ENCODE peak calls at places on chromosomes 7 and 10, in ten cellular contexts. V, P, R, U, Z, X, H, A, K and W are unnamed samples.

GRCh38 chr7:120097020-120097419 is 176.0 kb upstream of the KCND2 start:
- DNase-seq in A (no peak), U (no peak), K (no peak), V (no peak), Z (no peak), X (no peak), R (no peak), H (no peak), P (no peak), W (no peak)

GRCh38 chr10:114684085-114684821 is 26.2 kb upstream of the ABLIM1 start:
- DNase-seq in H (peak), U (peak), V (no peak), R (peak), X (no peak), P (no peak), K (no peak), A (peak), Z (peak), W (peak)

GRCh38 chr10:91409069-91409868 is 875 bp upstream of the HECTD2 start:
- DNase-seq in A (peak), Z (peak), H (peak), X (peak), U (peak), R (peak), K (peak), P (peak), V (peak), W (peak)

GRCh38 chr7:143256932-143257331 is 6.3 kb upstream of the GSTK1 start:
- DNase-seq in P (no peak), R (no peak), K (no peak), H (no peak), V (no peak), U (no peak), X (no peak), Z (no peak), A (no peak), W (no peak)

GRCh38 chr10:22542773-22543172 is 171.6 kb downstream of the PIP4K2A start:
- DNase-seq in U (no peak), P (no peak), Z (no peak), V (no peak), H (no peak), R (peak), A (no peak), K (no peak), X (no peak), W (no peak)

GRCh38 chr7:90595801-90596683 is at the start of gene CDK14:
- DNase-seq in A (peak), K (peak), R (peak), H (no peak), P (peak), X (peak), V (peak), Z (peak), U (peak), W (peak)

GRCh38 chr10:125768217-125768616 is 7.4 kb downstream of the MMP21 start:
- DNase-seq in Z (no peak), R (no peak), P (no peak), V (no peak), A (no peak), X (no peak), K (no peak), H (peak), U (no peak), W (no peak)

GRCh38 chr10:86938260-86938659 is 19.2 kb downstream of the MMRN2 start:
- DNase-seq in X (no peak), A (no peak), K (no peak), U (no peak), H (no peak), V (no peak), Z (no peak), P (no peak), R (no peak), W (no peak)

GRCh38 chr10:3025300-3025699 is 42.0 kb upstream of the PFKP start:
- DNase-seq in K (no peak), H (peak), R (no peak), U (no peak), X (no peak), V (no peak), Z (no peak), A (no peak), P (no peak), W (no peak)

GRCh38 chr10:1754506-1755177 is 17.3 kb upstream of the ADARB2 start:
- DNase-seq in U (peak), Z (no peak), R (no peak), V (no peak), K (no peak), P (peak), A (no peak), X (peak), H (peak), W (peak)

GRCh38 chr7:105802611-105803520 is 73.5 kb downstream of the ATXN7L1 start:
- DNase-seq in Z (no peak), A (no peak), V (no peak), U (no peak), P (no peak), R (no peak), K (no peak), H (no peak), X (no peak), W (no peak)

GRCh38 chr10:96152437-96152836 is 22.3 kb downstream of the ZNF518A start:
- DNase-seq in R (no peak), V (no peak), H (no peak), X (no peak), A (no peak), Z (no peak), P (no peak), K (no peak), U (no peak), W (no peak)

GRCh38 chr10:28432210-28432676 is 100.7 kb upstream of the WAC start:
- DNase-seq in R (peak), X (peak), V (peak), P (peak), K (peak), U (peak), Z (peak), H (peak), A (peak), W (peak)

GRCh38 chr10:75126277-75126676 is 14.8 kb downstream of the SAMD8 start:
- DNase-seq in H (no peak), U (no peak), R (no peak), P (no peak), X (no peak), Z (no peak), V (no peak), A (no peak), K (no peak), W (no peak)

GRCh38 chr7:149723082-149723767 is 50.2 kb downstream of the ZNF467 start:
- DNase-seq in H (no peak), P (no peak), Z (no peak), V (no peak), K (no peak), R (no peak), X (no peak), A (no peak), U (no peak), W (no peak)

GRCh38 chr7:90173127-90173844 is 19.0 kb downstream of the STEAP1 start:
- DNase-seq in Z (peak), V (no peak), H (no peak), K (no peak), P (no peak), X (no peak), A (no peak), U (no peak), R (no peak), W (no peak)

GRCh38 chr10:121698336-121698735 is 100.1 kb upstream of the FGFR2 start:
- DNase-seq in U (no peak), H (no peak), R (no peak), K (no peak), Z (no peak), A (no peak), P (no peak), X (no peak), V (no peak), W (no peak)

GRCh38 chr7:21912305-21912704 is 33.4 kb downstream of the CDCA7L start:
- DNase-seq in Z (no peak), P (no peak), H (no peak), X (no peak), R (peak), K (no peak), A (no peak), V (no peak), U (no peak), W (no peak)

GRCh38 chr7:925601-926000 is 28.9 kb downstream of the ADAP1 start:
- DNase-seq in A (peak), K (no peak), X (no peak), U (no peak), H (no peak), R (peak), V (peak), P (no peak), Z (no peak), W (peak)

GRCh38 chr7:47470567-47471357 is 111.1 kb downstream of the TNS3 start:
- DNase-seq in A (no peak), V (no peak), Z (peak), R (no peak), P (peak), X (no peak), U (no peak), K (no peak), H (no peak), W (peak)

GRCh38 chr10:131491195-131491594 is 179.7 kb upstream of the TCERG1L start:
- DNase-seq in R (no peak), K (no peak), Z (no peak), H (no peak), V (no peak), P (no peak), U (no peak), A (no peak), X (no peak), W (no peak)

GRCh38 chr7:54880326-54880989 is 121.4 kb upstream of the SEC61G start:
- DNase-seq in V (no peak), K (no peak), A (no peak), U (no peak), P (no peak), Z (peak), X (no peak), H (no peak), R (no peak), W (no peak)

GRCh38 chr10:666237-667012 is 23.0 kb downstream of the DIP2C start:
- DNase-seq in K (no peak), P (no peak), U (no peak), Z (no peak), A (peak), X (no peak), H (no peak), R (no peak), V (no peak), W (no peak)

GRCh38 chr7:38889079-38889478 is 19.9 kb downstream of the VPS41 start:
- DNase-seq in V (no peak), A (no peak), R (no peak), X (no peak), U (no peak), P (no peak), H (no peak), K (no peak), Z (no peak), W (no peak)

GRCh38 chr7:920351-921070 is 34.0 kb downstream of the ADAP1 start:
- DNase-seq in U (no peak), V (no peak), K (no peak), Z (no peak), A (peak), H (no peak), P (no peak), X (no peak), R (peak), W (peak)

GRCh38 chr10:130220251-130221185 is 84.3 kb downstream of the GLRX3 start:
- DNase-seq in K (no peak), Z (no peak), A (peak), U (no peak), X (no peak), P (no peak), R (no peak), H (no peak), V (no peak), W (no peak)

GRCh38 chr7:129989466-129989865 is 36.7 kb upstream of the UBE2H start:
- DNase-seq in K (no peak), P (no peak), H (no peak), Z (peak), U (no peak), X (no peak), A (no peak), R (no peak), V (peak), W (peak)

GRCh38 chr10:113273877-113274829 is 278.7 kb upstream of the HABP2 start:
- DNase-seq in H (peak), A (no peak), X (no peak), P (no peak), Z (no peak), U (peak), K (no peak), V (no peak), R (peak), W (no peak)

GRCh38 chr7:149188637-149189259 is 6.6 kb upstream of the ZNF282 start:
- DNase-seq in Z (no peak), X (no peak), R (peak), H (no peak), P (no peak), K (no peak), U (no peak), V (no peak), A (no peak), W (no peak)

GRCh38 chr10:73183882-73184281 is 16.0 kb downstream of the FAM149B1 start:
- DNase-seq in P (no peak), Z (no peak), H (no peak), U (no peak), A (no peak), R (no peak), X (no peak), V (no peak), K (no peak), W (no peak)

GRCh38 chr10:13356392-13356791 is 8.3 kb upstream of the SEPHS1 start:
- DNase-seq in U (no peak), A (no peak), K (no peak), P (no peak), V (no peak), H (no peak), R (no peak), Z (no peak), X (no peak), W (no peak)

GRCh38 chr7:140478361-140479061 is 794 bp downstream of the MKRN1 start:
- DNase-seq in V (peak), K (no peak), X (peak), P (peak), Z (peak), R (peak), H (no peak), U (peak), A (peak), W (peak)

GRCh38 chr7:73999664-74000420 is 28.1 kb upstream of the ELN start:
- DNase-seq in K (no peak), R (peak), X (no peak), Z (peak), V (no peak), H (no peak), P (no peak), U (no peak), A (no peak), W (no peak)

GRCh38 chr10:44857363-44858016 is 53.6 kb upstream of the TMEM72 start:
- DNase-seq in R (peak), Z (peak), X (peak), V (peak), A (peak), U (peak), P (peak), K (peak), H (peak), W (peak)

GRCh38 chr7:30980751-30981150 is 17.0 kb downstream of the GHRHR start:
- DNase-seq in V (no peak), U (no peak), R (no peak), X (no peak), H (no peak), A (no peak), P (no peak), K (no peak), Z (no peak), W (no peak)

GRCh38 chr10:92239600-92240288 is 51.1 kb downstream of the CPEB3 start:
- DNase-seq in U (peak), K (no peak), V (peak), P (peak), H (peak), Z (peak), R (peak), X (peak), A (peak), W (peak)

GRCh38 chr10:99658622-99659030 is 683 bp upstream of the ENTPD7 start:
- DNase-seq in H (no peak), K (no peak), A (peak), R (peak), P (peak), U (peak), V (peak), Z (peak), X (no peak), W (peak)